ENCODE peak calls at places on chromosome 1, in seven cellular contexts. B, X, P, N, C, F and K are unnamed samples.
A peak's percentile ranks its signal among the peaks of the same experiment; 100 is the strongest.

GRCh38 chr1:18705811-18706210 is 75.2 kb downstream of the PAX7 start:
- DNase-seq in B (no peak), X (no peak), P (no peak), N (no peak), C (no peak), F (no peak), K (no peak)

GRCh38 chr1:9687876-9688582 is 36.5 kb downstream of the PIK3CD start:
- DNase-seq in B (no peak), X (no peak), P (no peak), N (peak; percentile 36), C (peak; percentile 14), F (peak; percentile 27), K (peak; percentile 42)

GRCh38 chr1:56776581-56776980 is 42.6 kb downstream of the FYB2 start:
- DNase-seq in B (no peak), X (no peak), P (no peak), N (no peak), C (no peak), F (no peak), K (no peak)

GRCh38 chr1:234659538-234659937 is 49.6 kb upstream of the IRF2BP2 start:
- DNase-seq in B (no peak), X (no peak), P (no peak), N (peak; percentile 84), C (no peak), F (no peak), K (peak; percentile 85)

GRCh38 chr1:163046071-163046470 is 23.1 kb upstream of the RGS4 start:
- DNase-seq in B (no peak), X (no peak), P (no peak), N (peak; percentile 66), C (no peak), F (no peak), K (no peak)

GRCh38 chr1:112676543-112676942 is 2.1 kb downstream of the MOV10 start:
- DNase-seq in B (no peak), X (no peak), P (peak; percentile 59), N (no peak), C (no peak), F (no peak), K (no peak)

GRCh38 chr1:23202263-23202749 is 15.0 kb downstream of the HTR1D start:
- DNase-seq in B (no peak), X (no peak), P (no peak), N (peak; percentile 71), C (no peak), F (no peak), K (peak; percentile 81)

GRCh38 chr1:170836146-170836545 is 99.2 kb upstream of the MROH9 start:
- DNase-seq in B (no peak), X (no peak), P (no peak), N (peak; percentile 50), C (no peak), F (no peak), K (no peak)

GRCh38 chr1:64624446-64624766 is 120.5 kb upstream of the RAVER2 start:
- DNase-seq in B (no peak), X (no peak), P (no peak), N (peak; percentile 88), C (no peak), F (no peak), K (peak; percentile 40)